ENCODE peak calls at places on chromosomes 12 and 14, in six cellular contexts. D, Y, L, X, A and T are unnamed samples.

GRCh38 chr12:1630827-1631591 is 2.0 kb downstream of the WNT5B start:
- DNase-seq in D (peak), X (peak), L (peak), Y (no peak), A (no peak), T (no peak)

GRCh38 chr12:119624971-119625370 is 31.4 kb downstream of the TMEM233 start:
- DNase-seq in A (no peak), D (peak), X (no peak), Y (no peak), L (no peak), T (peak)

GRCh38 chr14:82796081-82796480 is 1262.4 kb upstream of the SEL1L start:
- DNase-seq in Y (no peak), A (no peak), L (no peak), X (no peak), D (no peak), T (no peak)

GRCh38 chr14:58238252-58239247 is 6.1 kb upstream of the PSMA3 start:
- DNase-seq in L (peak), D (peak), A (no peak), X (no peak), Y (no peak), T (no peak)

GRCh38 chr14:33728010-33728498 is 222.8 kb downstream of the EGLN3 start:
- DNase-seq in Y (no peak), L (no peak), X (no peak), D (no peak), A (no peak), T (no peak)

GRCh38 chr12:19757317-19757877 is 318.1 kb downstream of the AEBP2 start:
- DNase-seq in D (peak), Y (no peak), A (no peak), L (no peak), X (peak), T (no peak)

GRCh38 chr14:87940894-87941293 is 52.1 kb downstream of the GALC start:
- DNase-seq in A (no peak), X (no peak), D (no peak), L (no peak), Y (no peak), T (no peak)

GRCh38 chr12:54019111-54019811 is 9.0 kb upstream of the HOXC6 start:
- DNase-seq in X (no peak), A (peak), L (peak), Y (no peak), D (no peak), T (no peak)

GRCh38 chr12:116931665-116932064 is 20.9 kb downstream of the FBXW8 start:
- DNase-seq in L (no peak), Y (no peak), D (peak), A (no peak), X (no peak), T (no peak)

GRCh38 chr12:119444462-119445044 is 110.0 kb downstream of the CCDC60 start:
- DNase-seq in L (peak), Y (peak), X (no peak), D (peak), A (no peak), T (no peak)

GRCh38 chr12:88844426-88844825 is 264.2 kb upstream of the KITLG start:
- DNase-seq in D (no peak), Y (no peak), L (no peak), A (peak), X (no peak), T (no peak)

GRCh38 chr12:219891-220352 is 6.0 kb upstream of the SLC6A12 start:
- DNase-seq in D (peak), L (peak), Y (no peak), X (peak), A (peak), T (peak)

GRCh38 chr14:36771256-36771655 is 109.6 kb downstream of the PAX9 start:
- DNase-seq in A (no peak), L (no peak), Y (no peak), D (no peak), X (no peak), T (no peak)

GRCh38 chr12:108616941-108617858 is 16.5 kb downstream of the SELPLG start:
- DNase-seq in D (peak), A (no peak), Y (no peak), X (no peak), L (no peak), T (no peak)

GRCh38 chr14:50417853-50418252 is 21.2 kb upstream of the CDKL1 start:
- DNase-seq in Y (no peak), D (peak), L (no peak), X (peak), A (no peak), T (no peak)

GRCh38 chr12:60070541-60070940 is 474.7 kb downstream of the SLC16A7 start:
- DNase-seq in D (peak), X (peak), A (no peak), Y (no peak), L (no peak), T (no peak)

GRCh38 chr12:42981379-42981778 is 391.8 kb upstream of the PRICKLE1 start:
- DNase-seq in A (no peak), Y (no peak), D (peak), L (no peak), X (peak), T (no peak)

GRCh38 chr14:30928462-30928861 is 54.1 kb downstream of the COCH start:
- DNase-seq in A (no peak), D (peak), Y (no peak), X (no peak), L (no peak), T (no peak)

GRCh38 chr14:22163051-22163450 is 426.0 kb downstream of the DAD1 start:
- DNase-seq in L (no peak), Y (no peak), D (peak), A (no peak), X (peak), T (no peak)

GRCh38 chr14:75254901-75255300 is 23.7 kb upstream of the FOS start:
- DNase-seq in D (no peak), L (no peak), A (no peak), Y (peak), X (no peak), T (no peak)

GRCh38 chr14:95260537-95261440 is 58.9 kb downstream of the CLMN start:
- DNase-seq in Y (no peak), X (peak), A (no peak), L (no peak), D (peak), T (no peak)

GRCh38 chr12:92412931-92413685 is 267.5 kb upstream of the BTG1 start:
- DNase-seq in X (peak), A (no peak), D (peak), Y (no peak), L (no peak), T (no peak)

GRCh38 chr12:15732341-15733061 is 56.7 kb downstream of the EPS8 start:
- DNase-seq in X (no peak), L (no peak), Y (no peak), A (no peak), D (peak), T (no peak)

GRCh38 chr14:43872752-43873655 is 634.1 kb downstream of the FSCB start:
- DNase-seq in Y (no peak), L (peak), X (no peak), D (no peak), A (no peak), T (no peak)

GRCh38 chr12:51901121-51901812 is 6.0 kb upstream of the ACVRL1 start:
- DNase-seq in D (no peak), Y (no peak), A (no peak), X (no peak), L (no peak), T (no peak)

GRCh38 chr12:64390275-64390851 is at the start of gene C12orf56:
- DNase-seq in L (peak), A (peak), D (no peak), Y (no peak), X (no peak), T (no peak)

GRCh38 chr12:21413369-21414277 is 23.8 kb upstream of the PYROXD1 start:
- DNase-seq in Y (no peak), D (peak), A (no peak), L (no peak), X (no peak), T (no peak)

GRCh38 chr12:57018906-57019305 is 2.6 kb upstream of the TAC3 start:
- DNase-seq in A (no peak), Y (no peak), X (no peak), D (no peak), L (no peak), T (no peak)

GRCh38 chr12:52497975-52498374 is 4.9 kb upstream of the KRT6A start:
- DNase-seq in Y (no peak), L (no peak), X (no peak), A (no peak), D (no peak), T (no peak)

GRCh38 chr12:81123611-81124010 is 45.7 kb downstream of the ACSS3 start:
- DNase-seq in L (no peak), X (no peak), Y (no peak), A (no peak), D (no peak), T (no peak)
- TF ChIP-seq CTCF in L (no peak), X (no peak), Y (no peak), A (no peak), D (no peak), T (no peak)

GRCh38 chr12:132189378-132190011 is 45.2 kb downstream of the NOC4L start:
- DNase-seq in X (peak), L (peak), D (peak), Y (peak), A (peak), T (peak)
- H3K4me3 ChIP-seq in X (peak), L (peak), D (peak), Y (peak), A (peak), T (peak)

GRCh38 chr12:103965590-103966407 is at the start of gene TDG:
- DNase-seq in D (peak), A (peak), X (peak), L (peak), Y (peak), T (peak)
- TF ChIP-seq CTCF in D (no peak), A (no peak), X (peak), L (peak), Y (no peak), T (no peak)

GRCh38 chr14:80954771-80955299 is 586 bp upstream of the TSHR start:
- DNase-seq in A (peak), X (peak), Y (peak), L (peak), D (peak), T (peak)

GRCh38 chr14:80956105-80956504 is 684 bp downstream of the TSHR start:
- DNase-seq in X (no peak), A (no peak), D (no peak), Y (no peak), L (no peak), T (no peak)

GRCh38 chr14:80958258-80958657 is 2.8 kb downstream of the TSHR start:
- DNase-seq in A (no peak), X (no peak), Y (no peak), L (no peak), D (no peak), T (no peak)

GRCh38 chr14:80956922-80957321 is 1.5 kb downstream of the TSHR start:
- DNase-seq in L (no peak), X (no peak), Y (no peak), D (no peak), A (no peak), T (no peak)

GRCh38 chr14:80955434-80955939 is at the start of gene TSHR:
- DNase-seq in A (peak), X (no peak), L (peak), D (no peak), Y (no peak), T (no peak)
- H3K4me3 ChIP-seq in A (peak), X (peak), L (peak), D (peak), Y (peak), T (peak)

GRCh38 chr14:89243765-89244164 is 173.3 kb downstream of the FOXN3 start:
- DNase-seq in A (no peak), D (no peak), Y (no peak), L (no peak), X (no peak), T (no peak)

GRCh38 chr14:89243286-89243685 is 173.7 kb downstream of the FOXN3 start:
- DNase-seq in Y (no peak), L (no peak), D (no peak), A (no peak), X (no peak), T (no peak)

GRCh38 chr14:89242871-89243270 is 174.2 kb downstream of the FOXN3 start:
- DNase-seq in X (no peak), A (no peak), D (no peak), Y (no peak), L (peak), T (no peak)

GRCh38 chr14:89241265-89241664 is 175.8 kb downstream of the FOXN3 start:
- DNase-seq in A (no peak), X (no peak), L (no peak), D (no peak), Y (no peak), T (no peak)

GRCh38 chr14:89241934-89242670 is 174.9 kb downstream of the FOXN3 start:
- DNase-seq in L (no peak), X (no peak), D (no peak), Y (no peak), A (no peak), T (no peak)
- TF ChIP-seq CTCF in L (peak), X (no peak), D (no peak), Y (no peak), A (no peak), T (no peak)